ENCODE peak calls at places on chromosomes 5 and 9, in five cellular contexts. G, S, W, M and Z are unnamed samples.

GRCh38 chr5:35239476-35239875 is 9.2 kb upstream of the PRLR start:
- DNase-seq in G (no peak), S (no peak), M (no peak), W (no peak), Z (no peak)

GRCh38 chr5:51806677-51807076 is 423.4 kb downstream of the ISL1 start:
- DNase-seq in S (no peak), G (no peak), W (no peak), M (no peak), Z (no peak)

GRCh38 chr5:68288756-68289134 is 73.2 kb downstream of the PIK3R1 start:
- DNase-seq in M (no peak), W (no peak), S (no peak), G (no peak), Z (no peak)

GRCh38 chr5:149211566-149211965 is 60.1 kb upstream of the AFAP1L1 start:
- DNase-seq in W (peak), M (peak), G (no peak), S (peak), Z (peak)

GRCh38 chr9:88056876-88057275 is 81.4 kb downstream of the SPATA31C2 start:
- DNase-seq in G (no peak), M (no peak), S (peak), W (peak), Z (no peak)

GRCh38 chr5:15286659-15287058 is 213.3 kb upstream of the FBXL7 start:
- DNase-seq in S (peak), G (peak), W (no peak), M (no peak), Z (no peak)

GRCh38 chr5:124596595-124597388 is 149.6 kb downstream of the ZNF608 start:
- DNase-seq in S (peak), M (peak), G (peak), W (peak), Z (peak)

GRCh38 chr5:9337908-9338307 is 208.0 kb downstream of the SEMA5A start:
- DNase-seq in W (no peak), G (no peak), M (no peak), S (peak), Z (peak)

GRCh38 chr5:73268826-73269225 is 95.8 kb downstream of the TMEM174 start:
- DNase-seq in M (no peak), S (no peak), W (no peak), G (no peak), Z (no peak)